ENCODE peak calls at places on chromosomes 16 and 17, in five cellular contexts. E, J, A, F and K are unnamed samples.
A peak's percentile ranks its signal among the peaks of the same experiment; 100 is the strongest.

GRCh38 chr17:76700627-76701470 is 9.9 kb downstream of the MXRA7 start:
- DNase-seq in E (no peak), J (no peak), A (no peak), F (peak; percentile 77), K (peak; percentile 98)

GRCh38 chr17:42155614-42156045 is 841 bp upstream of the RAB5C start:
- DNase-seq in E (no peak), J (no peak), A (no peak), F (no peak), K (no peak)

GRCh38 chr17:47117386-47117785 is 71.7 kb downstream of the CDC27 start:
- DNase-seq in E (no peak), J (no peak), A (no peak), F (no peak), K (no peak)

GRCh38 chr16:58138852-58139251 is 9.7 kb upstream of the CFAP20 start:
- DNase-seq in E (no peak), J (no peak), A (no peak), F (no peak), K (no peak)

GRCh38 chr17:48814504-48814903 is 2.5 kb downstream of the TTLL6 start:
- DNase-seq in E (peak; percentile 58), J (peak; percentile 85), A (peak; percentile 76), F (peak; percentile 51), K (peak; percentile 95)

GRCh38 chr16:12262454-12263180 is 286.1 kb downstream of the SNX29 start:
- DNase-seq in E (no peak), J (no peak), A (no peak), F (peak; percentile 36), K (peak; percentile 26)

GRCh38 chr17:46818929-46819859 is 702 bp upstream of the WNT3 start:
- DNase-seq in E (no peak), J (no peak), A (peak; percentile 82), F (no peak), K (peak; percentile 93)

GRCh38 chr16:64165368-64165767 is 956.5 kb downstream of the CDH11 start:
- DNase-seq in E (no peak), J (no peak), A (no peak), F (no peak), K (no peak)

GRCh38 chr16:54847609-54848008 is 83.1 kb upstream of the IRX5 start:
- DNase-seq in E (no peak), J (no peak), A (no peak), F (no peak), K (no peak)

GRCh38 chr16:67345401-67345800 is 18.8 kb downstream of the LRRC36 start:
- DNase-seq in E (no peak), J (peak; percentile 24), A (no peak), F (no peak), K (no peak)

GRCh38 chr17:12510535-12510934 is 155.2 kb upstream of the MYOCD start:
- DNase-seq in E (no peak), J (peak; percentile 25), A (no peak), F (peak; percentile 43), K (peak; percentile 31)

GRCh38 chr16:46920402-46921068 is 36.4 kb downstream of the GPT2 start:
- DNase-seq in E (no peak), J (no peak), A (no peak), F (no peak), K (no peak)

GRCh38 chr16:21663889-21664647 is at the start of gene OTOA:
- DNase-seq in E (no peak), J (no peak), A (peak; percentile 71), F (no peak), K (peak; percentile 86)

GRCh38 chr16:45454-45853 is 8.0 kb downstream of the POLR3K start:
- DNase-seq in E (no peak), J (peak; percentile 22), A (no peak), F (no peak), K (no peak)

GRCh38 chr17:19945009-19945650 is 32.5 kb downstream of the AKAP10 start:
- DNase-seq in E (no peak), J (no peak), A (no peak), F (no peak), K (no peak)

DNA sequence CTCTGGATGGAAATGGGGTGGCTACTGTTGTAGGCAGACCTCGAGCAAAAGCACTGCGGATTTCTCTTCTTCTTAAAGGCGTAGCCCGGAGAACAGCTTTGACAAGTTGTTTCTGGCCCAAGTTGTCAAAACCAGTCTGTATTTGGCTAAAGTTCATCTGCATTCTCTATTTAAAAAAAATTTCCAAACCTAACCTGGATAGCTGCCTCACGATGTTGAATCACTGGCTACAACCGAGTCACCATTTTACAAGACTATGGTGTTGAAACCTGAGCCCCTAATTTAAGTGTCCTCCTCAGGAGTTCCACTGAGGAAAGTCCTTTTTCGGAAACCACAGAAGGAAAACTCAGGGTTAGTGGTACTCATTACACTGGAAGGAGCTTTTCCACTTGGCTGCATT is 1.5 kb downstream of the SLC16A6 start:
- DNase-seq in E (no peak), J (peak; percentile 64), A (no peak), F (no peak), K (peak; percentile 81)
- H3K4me3 ChIP-seq in E (no peak overlapping the region), J (peak overlapping the region; percentile 75), A (no peak overlapping the region), F (peak overlapping the region; percentile 74), K (peak overlapping the region; percentile 84)

GRCh38 chr16:31879937-31880321 is 6.3 kb downstream of the ZNF267 start:
- DNase-seq in E (no peak), J (no peak), A (no peak), F (no peak), K (no peak)
- H3K9me3 ChIP-seq in E (no peaks in the 10 kb centered on the region), J (no peaks in the 10 kb centered on the region), A (no peaks in the 10 kb centered on the region), F (no peaks in the 10 kb centered on the region), K (no peaks in the 10 kb centered on the region)

GRCh38 chr17:63552211-63552610 is 1.9 kb downstream of the DCAF7 start:
- DNase-seq in E (no peak), J (no peak), A (no peak), F (peak; percentile 11), K (peak; percentile 77)
- H4K20me1 ChIP-seq in E (peaks cover 19% of the 10 kb centered on the region), J (peaks cover 38% of the 10 kb centered on the region), A (peaks cover 7% of the 10 kb centered on the region), F (peaks cover 3% of the 10 kb centered on the region), K (peaks cover 52% of the 10 kb centered on the region)

GRCh38 chr17:72121164-72122001 is 563 bp downstream of the SOX9 start:
- DNase-seq in E (no peak), J (peak; percentile 48), A (peak; percentile 81), F (peak; percentile 75), K (peak; percentile 96)
- H3K4me3 ChIP-seq in E (peak overlapping the region; percentile 71), J (peak overlapping the region; percentile 85), A (peak overlapping the region; percentile 70), F (peak overlapping the region; percentile 94), K (peak overlapping the region; percentile 95)

DNA sequence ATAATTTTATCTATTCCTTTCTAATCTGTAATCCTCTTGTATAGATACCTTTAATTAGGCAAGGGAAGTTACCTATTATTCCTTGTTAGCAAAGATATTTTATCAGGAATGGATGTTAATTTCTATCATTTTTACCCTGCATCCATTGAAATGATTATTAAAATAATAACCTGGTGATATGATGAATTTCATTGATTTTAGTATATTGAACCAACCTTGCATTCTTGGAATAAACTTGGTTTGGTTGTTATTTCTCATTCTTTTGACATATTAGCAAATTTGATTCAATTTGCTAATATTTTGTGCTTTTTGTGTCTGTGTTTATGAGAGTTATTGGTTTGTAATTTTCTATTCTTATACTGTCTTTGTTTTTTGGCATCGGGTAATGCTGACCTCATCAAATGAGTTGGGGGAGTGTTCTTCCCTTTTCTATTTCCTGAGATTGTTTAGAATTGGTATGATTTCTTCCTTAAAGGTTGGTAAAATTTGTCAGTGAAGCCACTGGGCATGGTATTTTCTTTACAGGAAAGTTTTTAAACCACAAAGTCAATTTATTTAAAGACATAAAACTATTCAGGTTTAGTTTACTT is 250.4 kb upstream of the PMFBP1 start:
- DNase-seq in E (no peak), J (no peak), A (no peak), F (no peak), K (peak; percentile 53)
- H3K9me3 ChIP-seq in E (no peaks in the 10 kb centered on the region), J (peaks cover 7% of the 10 kb centered on the region), A (peaks cover 5% of the 10 kb centered on the region), F (no peaks in the 10 kb centered on the region), K (peaks cover 2% of the 10 kb centered on the region)

GRCh38 chr16:81627729-81628128 is 151.4 kb upstream of the PLCG2 start:
- DNase-seq in E (no peak), J (no peak), A (no peak), F (no peak), K (no peak)
- H4K20me1 ChIP-seq in E (no peaks in the 10 kb centered on the region), J (no peaks in the 10 kb centered on the region), A (peaks cover 4% of the 10 kb centered on the region), F (no peaks in the 10 kb centered on the region), K (peaks cover 34% of the 10 kb centered on the region)